ENCODE peak calls at places on chromosomes 16 and 17, in six cellular contexts. R is neural progenitor cell, O is fibroblast of lung, D is PC-3, H is A549, Z is cardiac fibroblast. U is an unnamed sample.

GRCh38 chr16:47136101-47136820 is 7.5 kb downstream of the NETO2 start:
- DNase-seq in R (no peak), O (peak; percentile 82), D (peak; percentile 57), H (no peak), Z (peak; percentile 76), U (no peak)

GRCh38 chr17:22268214-22268911 is 576.0 kb downstream of the KCNJ18 start:
- DNase-seq in R (no peak), O (no peak), D (no peak), H (no peak), Z (no peak), U (no peak)

GRCh38 chr16:57769541-57770145 is 32.6 kb downstream of the KIFC3 start:
- DNase-seq in R (no peak), O (no peak), D (no peak), H (no peak), Z (no peak), U (no peak)

GRCh38 chr16:73956592-73957495 is 339.8 kb upstream of the PSMD7 start:
- DNase-seq in R (peak; percentile 81), O (peak; percentile 29), D (peak; percentile 64), H (peak; percentile 37), Z (peak; percentile 72), U (peak; percentile 13)

GRCh38 chr17:63843387-63844292 is 1.2 kb upstream of the SMARCD2 start:
- DNase-seq in R (no peak), O (peak; percentile 68), D (no peak), H (no peak), Z (peak; percentile 90), U (no peak)

GRCh38 chr16:63171545-63171944 is 1135.3 kb upstream of the CDH8 start:
- DNase-seq in R (no peak), O (no peak), D (no peak), H (no peak), Z (no peak), U (no peak)

GRCh38 chr17:56593073-56593740 is at the start of gene NOG:
- DNase-seq in R (peak; percentile 89), O (peak; percentile 64), D (peak; percentile 74), H (peak; percentile 72), Z (peak; percentile 24), U (no peak)

GRCh38 chr17:34892864-34893263 is 68.4 kb downstream of the CCT6B start:
- DNase-seq in R (peak; percentile 78), O (no peak), D (peak; percentile 9), H (peak; percentile 50), Z (no peak), U (no peak)

GRCh38 chr17:67636841-67637240 is 80.9 kb upstream of the NOL11 start:
- DNase-seq in R (no peak), O (peak; percentile 83), D (peak; percentile 25), H (no peak), Z (peak; percentile 22), U (no peak)

GRCh38 chr16:22664132-22664531 is 149.8 kb upstream of the HS3ST2 start:
- DNase-seq in R (no peak), O (no peak), D (no peak), H (no peak), Z (no peak), U (no peak)

GRCh38 chr16:74019608-74020007 is 277.0 kb upstream of the PSMD7 start:
- DNase-seq in R (no peak), O (no peak), D (no peak), H (no peak), Z (no peak), U (no peak)

GRCh38 chr16:67661864-67662652 is 1.3 kb downstream of the PARD6A start:
- DNase-seq in R (no peak), O (no peak), D (no peak), H (no peak), Z (no peak), U (no peak)

GRCh38 chr17:64781394-64781793 is 119.3 kb upstream of the SMURF2 start:
- DNase-seq in R (peak; percentile 50), O (peak; percentile 34), D (no peak), H (no peak), Z (peak; percentile 43), U (no peak)

GRCh38 chr17:37742114-37742761 is 2.6 kb downstream of the HNF1B start:
- DNase-seq in R (peak; percentile 75), O (peak; percentile 17), D (peak; percentile 16), H (peak; percentile 48), Z (no peak), U (no peak)

GRCh38 chr16:66131156-66131807 is 235.2 kb upstream of the CDH5 start:
- DNase-seq in R (no peak), O (peak; percentile 87), D (peak; percentile 64), H (no peak), Z (peak; percentile 31), U (no peak)

GRCh38 chr17:66347661-66348604 is 45.5 kb downstream of the PRKCA start:
- DNase-seq in R (no peak), O (peak; percentile 56), D (peak; percentile 83), H (no peak), Z (peak; percentile 76), U (no peak)

GRCh38 chr17:63675607-63676539 is 24.1 kb downstream of the LIMD2 start:
- DNase-seq in R (no peak), O (peak; percentile 89), D (peak; percentile 93), H (no peak), Z (peak; percentile 85), U (peak; percentile 31)

GRCh38 chr17:910503-911194 is 68.9 kb downstream of the NXN start:
- DNase-seq in R (no peak), O (no peak), D (no peak), H (no peak), Z (no peak), U (no peak)

GRCh38 chr17:17413215-17413792 is 63.5 kb upstream of the MED9 start:
- DNase-seq in R (no peak), O (peak; percentile 59), D (peak; percentile 78), H (no peak), Z (peak; percentile 86), U (no peak)

GRCh38 chr17:2898255-2898926 is 102.2 kb downstream of the RAP1GAP2 start:
- DNase-seq in R (no peak), O (no peak), D (no peak), H (no peak), Z (no peak), U (no peak)

GRCh38 chr16:1194665-1195392 is 30.2 kb downstream of the TPSG1 start:
- DNase-seq in R (peak; percentile 67), O (no peak), D (no peak), H (no peak), Z (peak; percentile 4), U (no peak)

GRCh38 chr17:4163951-4164350 is 21.0 kb downstream of the CYB5D2 start:
- DNase-seq in R (no peak), O (no peak), D (no peak), H (no peak), Z (peak; percentile 70), U (peak; percentile 24)

GRCh38 chr17:4170639-4171280 is 27.8 kb downstream of the CYB5D2 start:
- DNase-seq in R (no peak), O (no peak), D (no peak), H (no peak), Z (no peak), U (no peak)

GRCh38 chr17:4166419-4166818 is 23.4 kb downstream of the CYB5D2 start:
- DNase-seq in R (no peak), O (no peak), D (no peak), H (no peak), Z (no peak), U (no peak)

GRCh38 chr17:4165301-4166010 is 22.5 kb downstream of the CYB5D2 start:
- DNase-seq in R (no peak), O (no peak), D (no peak), H (no peak), Z (no peak), U (no peak)

GRCh38 chr17:4167786-4168185 is 24.8 kb downstream of the CYB5D2 start:
- DNase-seq in R (no peak), O (no peak), D (no peak), H (no peak), Z (no peak), U (no peak)
- H3K4me3 ChIP-seq in R (no peak overlapping the region), O (no peak overlapping the region), D (no peak overlapping the region), H (no peak overlapping the region), Z (no peak overlapping the region), U (no peak overlapping the region)

DNA sequence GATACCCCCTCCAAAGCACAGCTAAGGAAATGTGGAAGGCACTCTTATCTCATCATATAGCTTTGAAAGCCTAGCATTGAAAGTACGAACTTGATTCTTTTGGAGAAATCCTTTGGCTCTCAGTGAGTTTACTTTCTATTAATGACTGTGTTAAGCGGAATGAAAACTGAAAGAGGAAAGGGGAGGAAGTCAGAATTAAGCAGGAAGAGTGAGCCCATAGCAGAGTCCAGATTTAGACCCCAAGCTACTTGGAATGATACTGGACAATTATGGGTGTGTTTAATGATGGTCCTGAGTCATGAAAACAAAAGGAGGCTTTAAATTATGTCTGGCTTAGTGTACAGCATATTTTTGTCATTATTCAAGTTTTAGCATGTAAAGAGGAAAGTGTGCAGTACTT is 42.2 kb downstream of the TENT4B start:
- DNase-seq in R (no peak), O (peak; percentile 69), D (peak; percentile 10), H (no peak), Z (peak; percentile 53), U (no peak)
- H3K4me3 ChIP-seq in R (no peak overlapping the region), O (peak overlapping the region; percentile 19), D (no peak overlapping the region), H (no peak overlapping the region), Z (no peak overlapping the region), U (no peak overlapping the region)

GRCh38 chr17:76536511-76537287 is 810 bp downstream of the CYGB start:
- DNase-seq in R (no peak), O (no peak), D (no peak), H (no peak), Z (no peak), U (no peak)

GRCh38 chr17:76537578-76538280 is at the start of gene CYGB:
- DNase-seq in R (peak; percentile 70), O (no peak), D (no peak), H (no peak), Z (peak; percentile 62), U (no peak)

GRCh38 chr17:76535788-76536510 is 1.6 kb downstream of the CYGB start:
- DNase-seq in R (no peak), O (no peak), D (no peak), H (no peak), Z (no peak), U (no peak)

GRCh38 chr17:76538281-76538931 is 897 bp upstream of the CYGB start:
- DNase-seq in R (peak; percentile 64), O (no peak), D (no peak), H (no peak), Z (no peak), U (no peak)

GRCh38 chr17:76537288-76537577 is 276 bp downstream of the CYGB start:
- DNase-seq in R (no peak), O (peak; percentile 51), D (no peak), H (no peak), Z (peak; percentile 53), U (no peak)
- H3K4me3 ChIP-seq in R (peak overlapping the region; percentile 50), O (peak overlapping the region; percentile 49), D (no peak overlapping the region), H (peak overlapping the region; percentile 44), Z (peak overlapping the region; percentile 68), U (peak overlapping the region; percentile 55)

DNA sequence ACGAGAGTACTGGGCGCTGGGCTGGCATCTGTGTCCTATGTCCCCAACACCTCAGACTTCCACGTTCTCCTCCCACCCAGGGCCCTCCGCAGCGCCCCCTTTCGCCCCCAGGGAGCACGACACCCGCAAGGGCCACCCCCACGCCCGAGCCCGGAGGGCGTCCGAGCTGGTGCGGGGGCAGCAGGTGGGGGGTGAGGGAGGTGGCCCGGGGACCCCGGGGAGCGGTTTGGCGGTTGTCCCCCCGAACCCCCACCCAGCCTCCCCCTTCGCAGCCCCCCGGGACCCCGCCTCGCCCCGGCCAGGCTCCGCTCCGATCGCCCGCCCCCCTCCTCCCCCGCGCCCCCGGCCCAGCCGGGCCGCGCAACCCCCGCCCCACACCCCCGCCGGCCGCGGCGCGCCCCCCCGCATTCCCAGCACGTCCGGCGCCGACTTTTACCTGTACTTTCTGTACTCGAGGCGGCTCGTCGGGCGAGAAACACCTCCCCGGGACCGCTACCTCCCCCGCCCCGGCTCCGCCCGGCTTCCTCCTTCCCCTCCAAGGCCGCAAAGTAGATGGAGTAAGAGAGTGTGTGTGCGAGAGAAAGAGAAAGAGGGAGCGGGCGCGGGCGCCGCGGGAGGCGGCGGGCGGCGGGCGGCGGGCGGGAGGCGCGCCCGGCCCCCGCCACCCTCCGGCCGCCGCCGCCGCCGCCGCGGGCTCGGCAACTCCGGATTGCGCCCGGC is 897 bp downstream of the CDYL2 start:
- DNase-seq in R (peak; percentile 63), O (peak; percentile 18), D (peak; percentile 12), H (no peak), Z (peak; percentile 24), U (no peak)
- H3K4me3 ChIP-seq in R (peak overlapping the region; percentile 64), O (peak overlapping the region; percentile 23), D (peak overlapping the region; percentile 59), H (peak overlapping the region; percentile 64), Z (peak overlapping the region; percentile 88), U (peak overlapping the region; percentile 57)

U was measured in skeletal muscle cell.